ENCODE peak calls at places on chromosomes 3 and 15, in eight cellular contexts. H is effector memory CD4-positive, alpha-beta T cell; I is CD8-positive, alpha-beta T cell; G is AG04450; K is dorsolateral prefrontal cortex; W is GM23338; J is A549; F is endothelial cell of umbilical vein. P is an unnamed sample.

GRCh38 chr3:31423522-31423921 is 109.2 kb upstream of the STT3B start:
- DNase-seq in H (no peak), I (no peak), G (peak; percentile 15), K (no peak), W (no peak), J (no peak), F (no peak), P (peak; percentile 24)

GRCh38 chr3:143586565-143586964 is 261.7 kb downstream of the SLC9A9 start:
- DNase-seq in H (no peak), I (no peak), G (no peak), K (peak; percentile 31), W (no peak), J (no peak), F (no peak), P (no peak)

GRCh38 chr3:154987846-154988245 is 92.3 kb upstream of the MME start:
- DNase-seq in H (no peak), I (no peak), G (no peak), K (no peak), W (no peak), J (no peak), F (no peak), P (no peak)

GRCh38 chr15:57752426-57752825 is 45.9 kb downstream of the POLR2M start:
- DNase-seq in H (no peak), I (no peak), G (no peak), K (no peak), W (peak; percentile 54), J (no peak), F (no peak), P (no peak)

GRCh38 chr3:11770105-11770476 is 76.6 kb downstream of the TAMM41 start:
- DNase-seq in H (no peak), I (no peak), G (no peak), K (peak; percentile 22), W (peak; percentile 44), J (no peak), F (no peak), P (no peak)

GRCh38 chr3:43960448-43960840 is 269.7 kb downstream of the ABHD5 start:
- DNase-seq in H (no peak), I (no peak), G (no peak), K (no peak), W (no peak), J (peak; percentile 5), F (no peak), P (no peak)

GRCh38 chr15:36757189-36757814 is 177.9 kb downstream of the CDIN1 start:
- DNase-seq in H (no peak), I (no peak), G (no peak), K (no peak), W (no peak), J (no peak), F (no peak), P (no peak)

GRCh38 chr3:146382386-146382785 is 87.0 kb downstream of the PLSCR2 start:
- DNase-seq in H (no peak), I (no peak), G (no peak), K (no peak), W (peak; percentile 53), J (peak; percentile 65), F (peak; percentile 34), P (no peak)

GRCh38 chr3:45841380-45841700 is 579 bp downstream of the LZTFL1 start:
- DNase-seq in H (no peak), I (no peak), G (no peak), K (no peak), W (peak; percentile 26), J (peak; percentile 16), F (peak; percentile 41), P (no peak)

GRCh38 chr3:45123841-45124269 is 22.3 kb downstream of the CDCP1 start:
- DNase-seq in H (no peak), I (no peak), G (no peak), K (no peak), W (no peak), J (peak; percentile 70), F (peak; percentile 40), P (no peak)

GRCh38 chr15:40161693-40162401 is 978 bp downstream of the BUB1B start:
- DNase-seq in H (no peak), I (no peak), G (no peak), K (no peak), W (peak; percentile 12), J (no peak), F (no peak), P (no peak)

GRCh38 chr3:50028336-50028735 is 60.4 kb upstream of the RBM5 start:
- DNase-seq in H (no peak), I (no peak), G (no peak), K (no peak), W (no peak), J (no peak), F (peak; percentile 58), P (no peak)

GRCh38 chr3:10238330-10238995 is 9.8 kb upstream of the TATDN2 start:
- DNase-seq in H (no peak), I (no peak), G (no peak), K (no peak), W (no peak), J (no peak), F (no peak), P (no peak)

GRCh38 chr3:128449111-128449638 is 17.5 kb downstream of the DNAJB8 start:
- DNase-seq in H (no peak), I (no peak), G (no peak), K (no peak), W (no peak), J (no peak), F (peak; percentile 46), P (no peak)

GRCh38 chr3:37709946-37710345 is 151.7 kb upstream of the CTDSPL start:
- DNase-seq in H (no peak), I (no peak), G (no peak), K (no peak), W (no peak), J (no peak), F (no peak), P (no peak)
- H3K27ac ChIP-seq in H (no peak overlapping the region), I (no peak overlapping the region), G (no peak overlapping the region), K (no peak overlapping the region), W (no peak overlapping the region), J (no peak overlapping the region), F (no peak overlapping the region), P (no peak overlapping the region)

DNA sequence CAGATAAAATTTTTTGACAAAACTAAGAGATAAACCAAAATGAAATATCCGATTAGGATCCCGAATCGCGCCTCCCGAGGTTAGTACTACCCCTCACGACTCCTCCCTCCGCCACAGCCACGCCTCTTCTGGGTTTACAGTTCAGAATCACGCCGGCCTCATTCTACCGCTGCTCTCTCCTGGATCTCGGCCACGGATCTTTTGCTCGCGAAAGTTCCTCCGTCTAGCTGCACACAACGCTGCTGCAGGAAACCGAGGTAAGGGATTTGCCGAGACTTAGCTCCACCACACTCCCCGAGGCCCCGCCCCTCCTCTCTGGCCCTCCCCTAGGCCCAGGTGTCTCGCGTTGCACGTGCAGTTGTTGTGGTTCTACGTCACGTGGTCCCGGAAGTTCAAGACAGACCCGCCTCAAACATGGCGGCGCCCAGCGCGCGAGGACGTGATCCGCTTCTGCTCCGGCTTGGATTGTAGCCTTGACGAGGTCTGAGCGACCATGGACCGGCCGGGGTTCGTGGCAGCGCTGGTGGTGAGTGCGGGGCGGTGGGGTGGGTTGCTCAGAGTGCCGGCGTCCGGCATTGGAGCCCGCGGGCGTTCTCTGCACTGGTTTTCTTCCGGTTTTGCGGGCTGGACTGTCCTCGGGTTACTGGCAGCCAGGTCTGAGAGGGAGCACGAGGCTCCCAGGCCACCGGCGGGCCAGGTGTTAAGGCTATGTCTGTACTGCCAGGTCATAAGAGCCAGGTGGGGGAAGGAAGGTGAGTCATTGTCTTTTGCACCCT is at the start of gene SLC25A26:
- DNase-seq in H (peak; percentile 98), I (peak; percentile 94), G (peak; percentile 75), K (peak; percentile 92), W (peak; percentile 98), J (peak; percentile 93), F (peak; percentile 98), P (peak; percentile 95)
- H3K27ac ChIP-seq in H (peak within 1 kb of the TSS; percentile 77), I (peak within 1 kb of the TSS; percentile 58), G (peak within 1 kb of the TSS; percentile 80), K (peak within 1 kb of the TSS; percentile 59), W (peak within 1 kb of the TSS; percentile 91), J (peak within 1 kb of the TSS; percentile 94), F (peak within 1 kb of the TSS; percentile 46), P (peak within 1 kb of the TSS; percentile 66)

GRCh38 chr3:60580826-60581225 is 670.4 kb downstream of the FHIT start:
- DNase-seq in H (no peak), I (no peak), G (no peak), K (no peak), W (no peak), J (no peak), F (no peak), P (no peak)

GRCh38 chr3:60578936-60579335 is 672.3 kb downstream of the FHIT start:
- DNase-seq in H (no peak), I (no peak), G (no peak), K (no peak), W (no peak), J (no peak), F (no peak), P (no peak)

GRCh38 chr3:60577601-60578000 is 673.7 kb downstream of the FHIT start:
- DNase-seq in H (no peak), I (no peak), G (no peak), K (no peak), W (no peak), J (no peak), F (no peak), P (no peak)

GRCh38 chr3:60582285-60582684 is 669.0 kb downstream of the FHIT start:
- DNase-seq in H (no peak), I (no peak), G (no peak), K (no peak), W (peak; percentile 24), J (no peak), F (no peak), P (no peak)

DNA sequence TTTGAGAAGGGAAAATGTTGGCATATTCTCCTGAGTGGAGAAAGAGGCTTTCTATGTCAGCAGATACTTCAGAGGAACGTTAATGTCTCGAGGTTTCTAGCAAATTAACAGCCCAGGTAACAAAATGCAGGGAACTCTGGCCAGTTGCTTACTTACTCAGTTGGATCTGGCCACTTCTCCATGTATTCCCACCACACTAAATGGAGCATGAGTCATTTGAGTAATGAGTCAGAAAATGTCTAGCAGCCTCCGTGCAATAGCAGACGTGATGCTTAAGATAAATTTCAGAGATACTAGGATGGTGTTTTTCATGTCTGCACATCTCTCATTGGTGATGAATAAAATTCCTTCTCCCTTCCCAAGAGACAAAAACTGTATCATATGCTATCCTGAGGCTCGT is 671.5 kb downstream of the FHIT start:
- DNase-seq in H (no peak), I (no peak), G (peak; percentile 61), K (no peak), W (no peak), J (peak; percentile 0), F (no peak), P (no peak)
- H3K27ac ChIP-seq in H (no peak overlapping the region), I (no peak overlapping the region), G (no peak overlapping the region), K (no peak overlapping the region), W (no peak overlapping the region), J (no peak overlapping the region), F (no peak overlapping the region), P (no peak overlapping the region)

DNA sequence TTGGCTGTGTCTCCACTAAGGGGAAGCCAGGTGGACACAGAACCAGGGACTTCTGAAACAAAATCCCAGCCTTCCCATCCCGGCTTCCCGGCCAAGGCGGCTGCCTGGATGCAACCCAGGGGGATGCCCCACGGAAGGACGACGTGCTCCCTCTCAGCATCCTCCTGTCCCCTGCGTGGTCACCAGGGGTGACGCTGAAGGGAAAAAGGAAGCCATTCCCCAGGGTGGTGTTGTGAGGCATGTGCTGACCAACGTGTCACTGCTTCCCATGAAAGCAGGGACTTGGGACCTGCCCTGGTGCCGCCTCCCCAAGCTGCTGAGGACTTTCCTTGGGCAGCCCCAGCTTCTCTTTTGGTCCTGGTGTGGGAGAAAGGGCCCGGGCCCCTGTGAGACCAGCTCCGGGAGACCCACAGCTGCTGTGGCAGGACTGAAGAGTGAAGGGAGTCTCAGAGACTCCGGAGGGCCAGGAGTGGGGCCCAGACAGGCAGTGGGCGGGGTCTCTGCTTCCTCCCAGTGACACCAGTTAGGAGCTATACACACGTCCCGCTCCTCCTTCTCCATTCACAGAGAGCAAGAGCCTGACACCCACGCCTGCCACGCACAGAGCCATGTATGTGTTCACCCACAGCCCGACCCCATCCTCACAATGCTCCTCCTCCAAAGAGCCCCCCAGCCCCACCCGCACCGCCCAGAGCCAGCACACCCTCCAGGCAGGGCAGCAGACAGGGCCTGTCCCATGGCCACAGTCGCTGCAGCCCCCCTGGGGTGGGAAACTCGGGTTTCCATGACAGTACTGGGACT is 139.1 kb downstream of the NUP210 start:
- DNase-seq in H (no peak), I (no peak), G (no peak), K (peak; percentile 23), W (no peak), J (no peak), F (no peak), P (no peak)
- H3K27ac ChIP-seq in H (no peak overlapping the region), I (no peak overlapping the region), G (no peak overlapping the region), K (no peak overlapping the region), W (no peak overlapping the region), J (peak overlapping the region; percentile 83), F (no peak overlapping the region), P (no peak overlapping the region)